ENCODE peak calls at places on chromosomes 7 and 10, in six cellular contexts. A is GM12865; M is CD8-positive, alpha-beta T cell; I is cardiac fibroblast; F is left ventricle myocardium inferior; W is brain microvascular endothelial cell. B is an unnamed sample.

GRCh38 chr10:71294091-71294561 is 24.9 kb upstream of the SLC29A3 start:
- DNase-seq in A (no peak), M (no peak), I (no peak), F (no peak), W (no peak), B (no peak)

GRCh38 chr7:103695496-103695895 is 249.5 kb upstream of the SLC26A5 start:
- DNase-seq in A (no peak), M (no peak), I (no peak), F (no peak), W (no peak), B (no peak)

GRCh38 chr10:3091346-3091787 is 24.0 kb downstream of the PFKP start:
- DNase-seq in A (peak; percentile 70), M (no peak), I (peak; percentile 98), F (no peak), W (peak; percentile 95), B (peak; percentile 82)

GRCh38 chr7:93148135-93148534 is at the start of gene SAMD9L:
- DNase-seq in A (peak; percentile 56), M (no peak), I (peak; percentile 49), F (no peak), W (no peak), B (no peak)

GRCh38 chr7:80346704-80347103 is 165.2 kb downstream of the GNAT3 start:
- DNase-seq in A (no peak), M (no peak), I (peak; percentile 74), F (no peak), W (no peak), B (peak; percentile 32)

GRCh38 chr10:14459670-14460069 is 128.9 kb upstream of the FRMD4A start:
- DNase-seq in A (no peak), M (no peak), I (no peak), F (no peak), W (no peak), B (no peak)

GRCh38 chr10:2784766-2785165 is 282.6 kb upstream of the PFKP start:
- DNase-seq in A (no peak), M (no peak), I (no peak), F (no peak), W (no peak), B (no peak)

GRCh38 chr10:70909326-70909935 is 21.1 kb upstream of the PCBD1 start:
- DNase-seq in A (no peak), M (no peak), I (no peak), F (no peak), W (no peak), B (no peak)

GRCh38 chr10:8404721-8405120 is 350.2 kb downstream of the GATA3 start:
- DNase-seq in A (peak; percentile 66), M (no peak), I (no peak), F (no peak), W (no peak), B (no peak)

GRCh38 chr7:51278797-51279196 is 37.8 kb downstream of the COBL start:
- DNase-seq in A (no peak), M (peak; percentile 5), I (no peak), F (no peak), W (no peak), B (no peak)

GRCh38 chr10:110074298-110074697 is 66.5 kb downstream of the ADD3 start:
- DNase-seq in A (no peak), M (no peak), I (peak; percentile 54), F (no peak), W (peak; percentile 37), B (no peak)

GRCh38 chr10:112217413-112218390 is 34.1 kb upstream of the GPAM start:
- DNase-seq in A (no peak), M (no peak), I (no peak), F (no peak), W (no peak), B (no peak)

GRCh38 chr7:14340415-14341079 is 351.1 kb upstream of the ETV1 start:
- DNase-seq in A (no peak), M (no peak), I (no peak), F (no peak), W (no peak), B (no peak)

GRCh38 chr10:68666280-68666760 is 54.7 kb upstream of the CCAR1 start:
- DNase-seq in A (no peak), M (no peak), I (peak; percentile 94), F (no peak), W (peak; percentile 76), B (peak; percentile 95)

GRCh38 chr10:101215397-101216206 is 13.7 kb downstream of the LBX1 start:
- DNase-seq in A (no peak), M (no peak), I (no peak), F (no peak), W (no peak), B (no peak)

GRCh38 chr7:118352854-118353453 is 128.4 kb downstream of the ANKRD7 start:
- DNase-seq in A (peak; percentile 20), M (no peak), I (peak; percentile 16), F (no peak), W (no peak), B (no peak)

GRCh38 chr7:98687331-98687863 is 70.3 kb downstream of the NPTX2 start:
- DNase-seq in A (no peak), M (no peak), I (no peak), F (no peak), W (no peak), B (no peak)

GRCh38 chr10:119543814-119544642 is 1.5 kb upstream of the RGS10 start:
- DNase-seq in A (no peak), M (peak; percentile 45), I (peak; percentile 18), F (no peak), W (no peak), B (peak; percentile 35)

GRCh38 chr10:119542357-119542989 is at the start of gene RGS10:
- DNase-seq in A (peak; percentile 91), M (peak; percentile 92), I (peak; percentile 73), F (peak; percentile 84), W (peak; percentile 61), B (peak; percentile 60)

GRCh38 chr10:119541459-119542356 is 811 bp downstream of the RGS10 start:
- DNase-seq in A (peak; percentile 55), M (peak; percentile 76), I (no peak), F (peak; percentile 32), W (no peak), B (no peak)

GRCh38 chr10:119545310-119545709 is 2.8 kb upstream of the RGS10 start:
- DNase-seq in A (no peak), M (no peak), I (no peak), F (no peak), W (no peak), B (no peak)

GRCh38 chr10:119542990-119543813 is 683 bp upstream of the RGS10 start:
- DNase-seq in A (peak; percentile 78), M (peak; percentile 81), I (peak; percentile 62), F (peak; percentile 61), W (peak; percentile 34), B (peak; percentile 49)
- TF ChIP-seq CTCF in A (peak; percentile 61), M (peak; percentile 72), I (peak; percentile 56), F (peak; percentile 61), W (peak; percentile 76), B (peak; percentile 78)

GRCh38 chr10:105063796-105064195 is 422.7 kb downstream of the SORCS3 start:
- DNase-seq in A (peak; percentile 39), M (no peak), I (no peak), F (peak; percentile 18), W (no peak), B (no peak)
- TF ChIP-seq CTCF in A (peak; percentile 68), M (no peak), I (no peak), F (peak; percentile 71), W (peak; percentile 44), B (no peak)

GRCh38 chr10:116766241-116767198 is 24.2 kb upstream of the HSPA12A start:
- DNase-seq in A (no peak), M (no peak), I (no peak), F (no peak), W (no peak), B (no peak)
- TF ChIP-seq CTCF in A (no peak), M (no peak), I (peak; percentile 7), F (no peak), W (peak; percentile 5), B (peak; percentile 23)

GRCh38 chr7:155398944-155399343 is 59.0 kb upstream of the EN2 start:
- DNase-seq in A (no peak), M (no peak), I (no peak), F (no peak), W (no peak), B (no peak)
- TF ChIP-seq CTCF in A (peak; percentile 31), M (no peak), I (no peak), F (no peak), W (peak; percentile 11), B (peak; percentile 41)

DNA sequence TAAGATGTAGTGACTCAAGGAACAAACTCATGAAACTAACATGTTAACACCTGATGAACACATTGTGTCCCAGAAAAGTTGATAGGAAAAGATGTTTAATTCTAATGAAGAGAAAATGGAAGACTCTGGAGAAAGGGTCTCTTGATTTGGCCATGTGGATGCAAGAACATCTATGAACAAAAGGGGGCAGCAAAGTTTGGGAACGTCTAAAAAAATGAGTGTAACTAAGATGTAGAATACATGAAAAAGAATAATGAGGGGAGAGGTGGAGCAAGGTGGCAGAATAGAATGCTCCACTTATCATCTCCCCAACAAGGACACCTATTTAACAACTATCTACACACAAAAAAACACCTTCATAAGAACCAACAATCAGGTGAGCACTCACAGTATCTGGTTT is 805.1 kb downstream of the TNS3 start:
- DNase-seq in A (peak; percentile 15), M (no peak), I (peak; percentile 66), F (no peak), W (no peak), B (peak; percentile 48)
- TF ChIP-seq CTCF in A (peak; percentile 16), M (no peak), I (peak; percentile 59), F (peak; percentile 62), W (peak; percentile 60), B (peak; percentile 84)

B was measured in HFFc6.